ENCODE peak calls at places on chromosome 15, in five cellular contexts. N, J, C, L and I are unnamed samples.

GRCh38 chr15:84908564-84908963 is 24.1 kb downstream of the SLC28A1 start:
- DNase-seq in N (no peak), C (no peak), L (no peak), J (no peak), I (no peak)

GRCh38 chr15:71706461-71707229 is 103.7 kb upstream of the NR2E3 start:
- DNase-seq in J (no peak), L (no peak), N (no peak), C (no peak), I (peak)

GRCh38 chr15:101642361-101642760 is 9.8 kb downstream of the TM2D3 start:
- DNase-seq in N (no peak), C (no peak), L (no peak), J (no peak), I (no peak)

GRCh38 chr15:89781891-89782618 is 5.9 kb downstream of the MESP2 start:
- DNase-seq in J (no peak), L (peak), N (no peak), C (no peak), I (no peak)

GRCh38 chr15:89090791-89091666 is 2.8 kb downstream of the ABHD2 start:
- DNase-seq in C (peak), J (peak), L (peak), N (peak), I (peak)

GRCh38 chr15:95944193-95944592 is 386.3 kb upstream of the NR2F2 start:
- DNase-seq in L (no peak), C (no peak), J (no peak), N (no peak), I (no peak)

GRCh38 chr15:88627463-88627862 is 6.3 kb downstream of the AEN start:
- DNase-seq in L (no peak), J (peak), N (no peak), C (no peak), I (no peak)

GRCh38 chr15:83973816-83974215 is 261.8 kb upstream of the GOLGA6L4 start:
- DNase-seq in J (no peak), N (no peak), C (no peak), L (no peak), I (no peak)